ENCODE peak calls at places on chromosomes 16 and 17, in seven cellular contexts. C is H9, L is neuronal stem cell, A is H1, G is IMR-90, O is mesenchymal stem cell, D is trophoblast cell. H is an unnamed sample.

GRCh38 chr17:57394375-57394774 is 138.1 kb downstream of the MSI2 start:
- DNase-seq in A (no peak), G (no peak), C (no peak), L (no peak), O (no peak), D (peak; percentile 43), H (no peak)

GRCh38 chr16:87334611-87335305 is 17.6 kb upstream of the C16orf95 start:
- DNase-seq in O (no peak), A (no peak), C (no peak), D (no peak), L (no peak), G (no peak), H (no peak)

GRCh38 chr16:4736546-4736945 is 2.2 kb downstream of the DNAAF8 start:
- DNase-seq in C (no peak), D (no peak), A (no peak), G (no peak), L (no peak), O (no peak), H (no peak)

GRCh38 chr17:4986951-4987766 is at the start of gene CAMTA2:
- DNase-seq in G (peak; percentile 56), O (peak; percentile 72), A (no peak), L (peak; percentile 73), C (peak; percentile 90), D (peak; percentile 82), H (peak; percentile 71)

GRCh38 chr17:14098246-14098645 is 28.9 kb downstream of the COX10 start:
- DNase-seq in L (no peak), O (peak; percentile 18), G (no peak), D (peak; percentile 97), A (no peak), C (no peak), H (peak; percentile 40)

GRCh38 chr17:37179893-37180292 is 195.9 kb upstream of the C17orf78 start:
- DNase-seq in O (peak; percentile 71), D (peak; percentile 15), C (no peak), L (no peak), A (no peak), G (peak; percentile 87), H (peak; percentile 43)

GRCh38 chr16:75138233-75138632 is 10.1 kb upstream of the ZFP1 start:
- DNase-seq in D (no peak), O (no peak), C (no peak), L (no peak), G (no peak), A (no peak), H (no peak)

GRCh38 chr16:69225136-69225535 is 38.2 kb downstream of the SNTB2 start:
- DNase-seq in D (no peak), C (no peak), A (no peak), L (no peak), G (no peak), O (no peak), H (no peak)

GRCh38 chr17:76076100-76076764 is 1.7 kb downstream of the GALR2 start:
- DNase-seq in O (no peak), D (no peak), C (peak; percentile 69), G (no peak), L (no peak), A (no peak), H (no peak)

GRCh38 chr17:72501404-72502110 is 380.7 kb downstream of the SOX9 start:
- DNase-seq in O (no peak), C (no peak), L (no peak), G (no peak), D (peak; percentile 35), A (no peak), H (peak; percentile 25)

GRCh38 chr16:51544850-51545467 is 393.9 kb upstream of the SALL1 start:
- DNase-seq in C (no peak), D (no peak), L (peak; percentile 48), O (no peak), G (no peak), A (no peak), H (peak; percentile 93)

GRCh38 chr17:70629902-70630301 is 460.6 kb downstream of the KCNJ2 start:
- DNase-seq in O (no peak), L (no peak), G (peak; percentile 13), D (no peak), A (no peak), C (no peak), H (no peak)

GRCh38 chr17:35486920-35487727 is 38.6 kb upstream of the SLFN13 start:
- DNase-seq in D (peak; percentile 20), C (no peak), A (no peak), O (peak; percentile 35), L (no peak), G (peak; percentile 56), H (no peak)

GRCh38 chr17:43543300-43543699 is 2.8 kb downstream of the ETV4 start:
- DNase-seq in G (peak; percentile 19), C (peak; percentile 39), A (no peak), L (no peak), O (no peak), D (no peak), H (no peak)

DNA sequence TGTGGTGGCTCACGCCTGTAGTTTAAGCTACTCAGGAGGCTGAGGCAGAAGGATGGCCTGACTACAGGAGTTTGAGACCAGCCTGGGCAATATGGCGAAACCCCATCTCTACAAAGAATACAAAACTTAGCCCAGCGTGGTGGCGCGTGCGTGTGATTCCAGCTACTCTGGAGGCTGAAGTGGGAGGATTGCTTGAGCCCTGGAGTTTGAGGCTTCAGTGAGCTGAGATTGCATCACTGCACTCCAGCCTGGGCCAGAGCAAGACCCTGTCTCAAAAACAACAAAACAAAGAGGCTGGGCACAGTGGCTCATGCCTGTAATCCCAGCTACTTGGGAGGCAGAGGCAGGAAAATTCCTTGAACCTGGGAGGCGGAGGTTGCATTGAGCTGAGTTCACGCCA is 7.0 kb upstream of the CSNK1D start:
- DNase-seq in D (no peak), A (no peak), O (no peak), L (no peak), G (no peak), C (no peak), H (no peak)
- H3K23ac ChIP-seq in D (no peak overlapping the region), A (no peak overlapping the region), O (no peak overlapping the region), L (no peak overlapping the region), G (no peak overlapping the region), C (no peak overlapping the region), H (no peak overlapping the region)

GRCh38 chr17:74731347-74731605 is 5.8 kb upstream of the RAB37 start:
- DNase-seq in G (no peak), L (no peak), C (no peak), A (no peak), O (no peak), D (no peak), H (no peak)
- H3K23ac ChIP-seq in G (no peak overlapping the region), L (no peak overlapping the region), C (no peak overlapping the region), A (no peak overlapping the region), O (no peak overlapping the region), D (no peak overlapping the region), H (no peak overlapping the region)

DNA sequence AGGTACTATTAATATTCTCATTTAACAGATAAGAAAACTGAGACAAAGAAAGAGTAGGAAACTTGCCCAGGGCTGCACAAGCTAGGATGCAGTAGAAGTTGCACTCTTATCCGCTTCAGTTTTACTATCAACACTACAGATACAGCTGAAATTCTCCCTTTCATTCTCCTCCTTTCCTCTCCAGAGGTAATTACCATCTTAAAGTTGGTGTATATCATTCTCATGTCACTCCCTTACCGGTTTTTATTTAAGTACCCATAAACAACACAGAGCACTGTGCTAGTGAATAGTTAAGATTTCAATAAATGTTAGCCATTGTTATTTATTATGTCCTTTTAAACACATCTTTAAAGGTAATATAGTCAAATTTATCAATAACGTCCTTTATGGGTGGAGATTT is 3.5 kb downstream of the GDE1 start:
- DNase-seq in C (no peak), G (no peak), O (no peak), L (no peak), A (no peak), D (no peak), H (no peak)
- H3K23ac ChIP-seq in C (no peak overlapping the region), G (no peak overlapping the region), O (no peak overlapping the region), L (no peak overlapping the region), A (no peak overlapping the region), D (no peak overlapping the region), H (no peak overlapping the region)

GRCh38 chr17:53912117-53912516 is 89.4 kb downstream of the KIF2B start:
- DNase-seq in G (no peak), D (no peak), O (no peak), L (no peak), C (no peak), A (no peak), H (no peak)
- H3K23ac ChIP-seq in G (no peak overlapping the region), D (no peak overlapping the region), O (no peak overlapping the region), L (no peak overlapping the region), C (no peak overlapping the region), A (no peak overlapping the region), H (no peak overlapping the region)